ENCODE peak calls at places on chromosome 21, in four cellular contexts. F, B, U and M are unnamed samples.
A peak's percentile ranks its signal among the peaks of the same experiment; 100 is the strongest.

GRCh38 chr21:37904879-37905278 is 11.4 kb downstream of the KCNJ6 start:
- DNase-seq in F (no peak), B (no peak), U (no peak), M (no peak)

GRCh38 chr21:46157987-46158451 is 2.6 kb upstream of the FTCD start:
- DNase-seq in F (no peak), B (no peak), U (no peak), M (no peak)

GRCh38 chr21:40847956-40848355 is 998 bp upstream of the DSCAM start:
- DNase-seq in F (no peak), B (no peak), U (no peak), M (no peak)

GRCh38 chr21:15895142-15896106 is 165.6 kb downstream of the USP25 start:
- DNase-seq in F (peak; percentile 61), B (no peak), U (peak; percentile 54), M (no peak)

GRCh38 chr21:45199201-45199600 is 88.5 kb downstream of the POFUT2 start:
- DNase-seq in F (no peak), B (no peak), U (no peak), M (no peak)

GRCh38 chr21:45476582-45476981 is 65.7 kb downstream of the SLC19A1 start:
- DNase-seq in F (no peak), B (no peak), U (no peak), M (no peak)

GRCh38 chr21:31630062-31630711 is 29.3 kb upstream of the SOD1 start:
- DNase-seq in F (peak; percentile 75), B (peak; percentile 74), U (peak; percentile 82), M (no peak)

GRCh38 chr21:38080888-38081287 is 164.6 kb upstream of the KCNJ6 start:
- DNase-seq in F (no peak), B (no peak), U (no peak), M (no peak)

GRCh38 chr21:21929228-21929627 is 931.0 kb downstream of the NCAM2 start:
- DNase-seq in F (no peak), B (no peak), U (no peak), M (no peak)

GRCh38 chr21:44734026-44734745 is 22.8 kb upstream of the TSPEAR start:
- DNase-seq in F (no peak), B (no peak), U (no peak), M (no peak)

GRCh38 chr21:38742580-38743260 is 63.0 kb upstream of the ETS2 start:
- DNase-seq in F (no peak), B (no peak), U (no peak), M (no peak)

GRCh38 chr21:35274923-35275322 is 225.8 kb upstream of the RUNX1 start:
- DNase-seq in F (no peak), B (no peak), U (no peak), M (no peak)

GRCh38 chr21:29217818-29218252 is 80.9 kb upstream of the BACH1 start:
- DNase-seq in F (peak; percentile 39), B (no peak), U (peak; percentile 98), M (no peak)

GRCh38 chr21:45378258-45378966 is 26.6 kb upstream of the COL18A1 start:
- DNase-seq in F (no peak), B (no peak), U (peak; percentile 10), M (peak; percentile 1)

GRCh38 chr21:37257526-37257966 is 9.6 kb downstream of the VPS26C start:
- DNase-seq in F (no peak), B (no peak), U (peak; percentile 50), M (peak; percentile 58)

GRCh38 chr21:43950481-43950880 is 61.6 kb upstream of the TRAPPC10 start:
- DNase-seq in F (no peak), B (no peak), U (no peak), M (no peak)

GRCh38 chr21:29334717-29335428 is 36.2 kb downstream of the BACH1 start:
- DNase-seq in F (no peak), B (no peak), U (peak; percentile 67), M (no peak)

GRCh38 chr21:18070392-18070791 is 174.2 kb upstream of the CHODL start:
- DNase-seq in F (no peak), B (no peak), U (no peak), M (no peak)

DNA sequence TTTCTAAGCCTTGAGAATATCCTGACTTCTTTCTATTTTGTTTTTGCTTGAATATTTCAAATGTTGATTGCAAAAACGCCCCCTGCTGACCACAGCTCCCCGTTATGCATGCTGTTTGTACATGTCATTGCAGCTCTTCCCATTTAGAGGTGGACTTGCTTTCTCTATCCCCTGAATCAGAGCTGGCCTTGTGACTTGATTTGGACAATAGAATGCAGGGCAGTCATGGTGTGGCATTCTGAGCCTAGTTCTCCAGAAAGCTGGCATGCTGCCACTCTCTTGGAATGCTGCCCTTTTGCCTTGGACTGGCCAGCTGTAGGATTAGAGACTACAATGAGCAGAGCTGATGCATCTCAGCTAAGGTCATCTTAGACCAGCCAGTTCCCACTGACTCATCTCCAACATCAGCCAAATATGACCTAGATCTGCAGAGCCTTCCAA is 1561.5 kb downstream of the MRPL39 start:
- DNase-seq in F (peak; percentile 34), B (peak; percentile 57), U (peak; percentile 78), M (peak; percentile 63)
- TF ChIP-seq CTCF in F (peak; percentile 11), B (no peak), U (peak; percentile 15), M (peak; percentile 11)

DNA sequence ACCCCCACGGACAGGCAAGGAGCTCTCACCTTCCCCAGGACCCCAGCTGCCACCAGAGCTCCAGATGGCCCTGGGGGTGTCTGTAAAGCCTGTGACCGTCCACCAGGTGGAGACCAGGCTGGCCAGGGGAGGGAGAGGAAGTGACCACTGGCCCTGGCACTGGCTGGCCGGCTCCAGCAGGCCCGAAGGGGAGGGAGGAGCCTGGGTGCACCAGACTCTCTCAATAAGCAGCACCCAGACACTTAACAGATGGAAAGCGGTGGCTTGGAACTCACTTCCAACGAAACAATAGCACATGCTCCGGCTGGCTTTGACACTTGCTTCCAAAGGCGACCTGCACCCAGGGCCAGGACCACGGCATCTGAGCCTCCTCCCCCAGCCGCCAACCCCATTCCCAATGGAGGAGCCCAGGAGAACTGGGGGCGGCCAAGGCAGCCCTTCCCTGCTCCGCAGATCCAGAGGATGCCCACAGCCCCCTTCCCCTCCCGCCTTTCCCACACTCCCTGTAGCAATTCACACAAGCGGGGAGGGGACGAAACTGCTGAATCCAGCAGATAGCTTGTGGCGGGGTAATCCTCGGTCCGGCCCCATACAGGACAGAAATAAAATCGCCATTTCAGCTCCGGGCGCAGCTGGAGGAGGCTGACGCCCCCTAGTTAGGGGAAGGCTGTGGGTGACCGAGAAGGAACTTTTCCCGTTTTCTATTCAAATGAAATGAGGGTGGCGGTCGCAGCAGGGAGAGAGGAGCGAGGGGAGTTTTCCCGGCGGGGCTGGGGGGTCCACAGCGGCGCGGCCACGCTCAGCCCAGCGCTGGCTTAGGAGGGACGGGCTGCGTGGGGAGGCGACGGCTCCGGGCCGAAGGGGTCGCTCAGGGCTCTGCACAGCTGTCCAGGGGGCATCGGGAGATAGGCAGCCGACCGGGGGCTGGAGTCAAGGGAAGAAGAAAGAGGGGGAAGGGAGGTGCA is 612 bp upstream of the PDE9A start:
- DNase-seq in F (no peak), B (no peak), U (no peak), M (peak; percentile 73)
- TF ChIP-seq CTCF in F (peak; percentile 64), B (no peak), U (peak; percentile 7), M (peak; percentile 42)

GRCh38 chr21:33196956-33197374 is 32.8 kb upstream of the IFNAR2 start:
- DNase-seq in F (peak; percentile 18), B (no peak), U (peak; percentile 72), M (peak; percentile 35)
- TF ChIP-seq CTCF in F (peak; percentile 51), B (no peak), U (peak; percentile 63), M (peak; percentile 80)

GRCh38 chr21:26849428-26850115 is 4.4 kb upstream of the ADAMTS1 start:
- DNase-seq in F (no peak), B (no peak), U (peak; percentile 89), M (no peak)
- TF ChIP-seq CTCF in F (peak; percentile 50), B (no peak), U (peak; percentile 58), M (peak; percentile 67)